ENCODE peak calls at places on chromosome 11, in eight cellular contexts. W is activated CD8-positive, alpha-beta memory T cell treated with anti-CD3 and anti-CD28 coated beads for 48 hours; V is SK-N-SH; S is H1; E is H54; I is naive B cell; G is left ventricle myocardium inferior; K is activated naive CD8-positive, alpha-beta T cell treated with anti-CD3 and anti-CD28 coated beads for 36 hours. A is an unnamed sample.

GRCh38 chr11:76653674-76654309 is 16.8 kb downstream of the LRRC32 start:
- DNase-seq in E (no peak), K (no peak), S (no peak), I (no peak), V (no peak), W (no peak), G (peak; percentile 64), A (no peak)

GRCh38 chr11:87394924-87395323 is 357.2 kb downstream of the TMEM135 start:
- DNase-seq in S (no peak), G (no peak), E (no peak), I (no peak), V (no peak), W (no peak), K (no peak), A (no peak)

GRCh38 chr11:86508604-86509471 is 134.2 kb downstream of the CCDC81 start:
- DNase-seq in S (no peak), W (no peak), K (no peak), I (no peak), V (no peak), G (no peak), E (peak; percentile 28), A (no peak)

GRCh38 chr11:64120951-64121569 is 44.9 kb downstream of the MACROD1 start:
- DNase-seq in I (no peak), V (no peak), W (no peak), K (no peak), G (peak; percentile 39), S (no peak), E (peak; percentile 95), A (no peak)

GRCh38 chr11:45180888-45181594 is 34.6 kb downstream of the PRDM11 start:
- DNase-seq in W (no peak), S (no peak), K (peak; percentile 74), G (peak; percentile 64), V (peak; percentile 87), I (peak; percentile 19), E (peak; percentile 99), A (no peak)

GRCh38 chr11:122796128-122796717 is 42.1 kb upstream of the CRTAM start:
- DNase-seq in E (no peak), W (peak; percentile 71), S (peak; percentile 92), G (peak; percentile 42), K (peak; percentile 63), V (peak; percentile 43), I (peak; percentile 49), A (no peak)

GRCh38 chr11:45091563-45092392 is 54.7 kb upstream of the PRDM11 start:
- DNase-seq in I (no peak), V (no peak), S (peak; percentile 77), G (no peak), W (no peak), K (no peak), E (no peak), A (no peak)

GRCh38 chr11:70474710-70475109 is 76.4 kb downstream of the CTTN start:
- DNase-seq in I (no peak), S (no peak), K (no peak), W (no peak), G (no peak), V (no peak), E (no peak), A (no peak)

GRCh38 chr11:87739766-87740165 is 435.5 kb downstream of the RAB38 start:
- DNase-seq in W (no peak), K (no peak), V (no peak), S (no peak), I (no peak), G (no peak), E (no peak), A (no peak)

GRCh38 chr11:112614605-112615004 is 346.6 kb upstream of the NCAM1 start:
- DNase-seq in W (no peak), I (no peak), V (no peak), G (no peak), E (no peak), S (no peak), K (no peak), A (no peak)

GRCh38 chr11:131833371-131833770 is 463.0 kb downstream of the NTM start:
- DNase-seq in V (no peak), G (no peak), K (no peak), S (no peak), E (no peak), I (no peak), W (no peak), A (no peak)

GRCh38 chr11:2091786-2092463 is 47.3 kb downstream of the IGF2 start:
- DNase-seq in E (no peak), S (no peak), W (no peak), K (no peak), V (no peak), G (no peak), I (no peak), A (no peak)

GRCh38 chr11:106186630-106187029 is 109.2 kb downstream of the AASDHPPT start:
- DNase-seq in S (no peak), E (no peak), K (no peak), W (no peak), G (no peak), V (no peak), I (no peak), A (no peak)

GRCh38 chr11:11584446-11584810 is 37.4 kb downstream of the GALNT18 start:
- DNase-seq in W (no peak), S (peak; percentile 3), G (no peak), V (no peak), K (no peak), E (peak; percentile 72), I (no peak), A (no peak)

GRCh38 chr11:44467413-44467812 is 98.0 kb upstream of the CD82 start:
- DNase-seq in G (no peak), E (no peak), I (no peak), V (no peak), S (no peak), W (no peak), K (no peak), A (no peak)

GRCh38 chr11:116791002-116791812 is 472 bp downstream of the APOA5 start:
- DNase-seq in G (peak; percentile 79), I (peak; percentile 59), V (peak; percentile 92), E (peak; percentile 41), K (peak; percentile 79), S (peak; percentile 99), W (peak; percentile 79), A (peak; percentile 87)

GRCh38 chr11:72814831-72815618 is 814 bp downstream of the ATG16L2 start:
- DNase-seq in G (no peak), K (peak; percentile 79), I (no peak), S (no peak), V (no peak), E (peak; percentile 83), W (peak; percentile 51), A (no peak)

A was measured in Ammon's horn.